ENCODE peak calls at places on chromosomes 11 and 22, in four cellular contexts. G, E, P and Z are unnamed samples.

GRCh38 chr11:114026355-114026754 is 33.2 kb upstream of the ZBTB16 start:
- DNase-seq in G (no peak), E (no peak), P (no peak), Z (no peak)

GRCh38 chr11:62539238-62539925 is 7.2 kb downstream of the AHNAK start:
- DNase-seq in G (peak; percentile 85), E (peak; percentile 95), P (no peak), Z (peak; percentile 70)

GRCh38 chr11:128184981-128185380 is 402.4 kb downstream of the ETS1 start:
- DNase-seq in G (no peak), E (no peak), P (no peak), Z (no peak)

GRCh38 chr22:41805639-41806038 is 5.2 kb downstream of the CCDC134 start:
- DNase-seq in G (no peak), E (no peak), P (no peak), Z (no peak)

GRCh38 chr11:36312593-36312990 is 16.5 kb downstream of the PRR5L start:
- DNase-seq in G (no peak), E (peak; percentile 13), P (no peak), Z (no peak)

GRCh38 chr11:64359712-64360402 is 895 bp downstream of the RPS6KA4 start:
- DNase-seq in G (no peak), E (no peak), P (no peak), Z (no peak)

GRCh38 chr22:47209547-47210023 is 447.1 kb downstream of the TBC1D22A start:
- DNase-seq in G (no peak), E (no peak), P (no peak), Z (no peak)

GRCh38 chr11:57491371-57492061 is 24.0 kb downstream of the SLC43A1 start:
- DNase-seq in G (no peak), E (peak; percentile 41), P (no peak), Z (no peak)

GRCh38 chr11:111322534-111322933 is 24.2 kb downstream of the POU2AF3 start:
- DNase-seq in G (no peak), E (no peak), P (no peak), Z (no peak)

GRCh38 chr11:9313648-9314290 is 624 bp downstream of the TMEM41B start:
- DNase-seq in G (no peak), E (peak; percentile 53), P (peak; percentile 23), Z (no peak)

GRCh38 chr22:49826603-49827306 is 918 bp downstream of the BRD1 start:
- DNase-seq in G (no peak), E (peak; percentile 77), P (no peak), Z (no peak)

GRCh38 chr11:93522448-93522847 is 20.7 kb downstream of the SMCO4 start:
- DNase-seq in G (no peak), E (no peak), P (no peak), Z (no peak)

GRCh38 chr11:81707881-81708280 is 1025.8 kb downstream of the FAM181B start:
- DNase-seq in G (no peak), E (no peak), P (no peak), Z (no peak)

GRCh38 chr11:60954421-60954820 is 2.4 kb upstream of the SLC15A3 start:
- DNase-seq in G (no peak), E (no peak), P (no peak), Z (no peak)

GRCh38 chr22:43205748-43206514 is 19.0 kb upstream of the TTLL12 start:
- DNase-seq in G (no peak), E (no peak), P (no peak), Z (no peak)

GRCh38 chr11:86666193-86666592 is 6.2 kb downstream of the ME3 start:
- DNase-seq in G (no peak), E (no peak), P (no peak), Z (no peak)

GRCh38 chr11:66981976-66982578 is 7.0 kb downstream of the C11orf86 start:
- DNase-seq in G (peak; percentile 69), E (peak; percentile 86), P (peak; percentile 81), Z (no peak)